ENCODE peak calls at places on chromosomes 5 and 9, in eight cellular contexts. E is aorta; U is AG04450; T is sigmoid colon; G is left ventricle myocardium inferior; B is CD8-positive, alpha-beta memory T cell; F is CD8-positive, alpha-beta T cell; R is MM.1S. V is an unnamed sample.
A peak's percentile ranks its signal among the peaks of the same experiment; 100 is the strongest.

GRCh38 chr5:72541501-72542235 is 34.5 kb upstream of the ZNF366 start:
- DNase-seq in E (no peak), U (no peak), T (no peak), G (no peak), B (no peak), F (no peak), R (no peak), V (no peak)

GRCh38 chr5:109589239-109589638 is 100.5 kb upstream of the MAN2A1 start:
- DNase-seq in E (no peak), U (no peak), T (no peak), G (no peak), B (no peak), F (no peak), R (no peak), V (no peak)

GRCh38 chr9:79660615-79661014 is 88.8 kb downstream of the TLE4 start:
- DNase-seq in E (no peak), U (no peak), T (no peak), G (no peak), B (no peak), F (no peak), R (no peak), V (peak; percentile 70)

GRCh38 chr5:102223542-102224444 is 72.3 kb downstream of the SLCO4C1 start:
- DNase-seq in E (no peak), U (no peak), T (no peak), G (no peak), B (no peak), F (no peak), R (peak; percentile 62), V (no peak)

GRCh38 chr5:90174236-90174635 is 235.3 kb downstream of the CETN3 start:
- DNase-seq in E (no peak), U (no peak), T (no peak), G (no peak), B (no peak), F (no peak), R (no peak), V (no peak)

GRCh38 chr9:18907927-18908625 is 124.9 kb downstream of the SAXO1 start:
- DNase-seq in E (no peak), U (no peak), T (no peak), G (no peak), B (no peak), F (no peak), R (no peak), V (no peak)

GRCh38 chr5:150659360-150660107 is 1.5 kb upstream of the MYOZ3 start:
- DNase-seq in E (peak; percentile 49), U (no peak), T (peak; percentile 46), G (no peak), B (no peak), F (no peak), R (no peak), V (no peak)

GRCh38 chr9:135989722-135990467 is 28.7 kb upstream of the UBAC1 start:
- DNase-seq in E (peak; percentile 66), U (no peak), T (no peak), G (no peak), B (no peak), F (peak; percentile 33), R (no peak), V (no peak)

GRCh38 chr5:4661851-4662250 is 478.3 kb upstream of the ADAMTS16 start:
- DNase-seq in E (no peak), U (no peak), T (no peak), G (no peak), B (no peak), F (no peak), R (no peak), V (no peak)

GRCh38 chr5:145978672-145979071 is 42.3 kb downstream of the SH3RF2 start:
- DNase-seq in E (no peak), U (no peak), T (no peak), G (no peak), B (no peak), F (no peak), R (no peak), V (no peak)

GRCh38 chr9:113913426-113914195 is 37.5 kb downstream of the ZNF618 start:
- DNase-seq in E (peak; percentile 75), U (no peak), T (no peak), G (no peak), B (no peak), F (no peak), R (no peak), V (no peak)

GRCh38 chr9:38259519-38260218 is 132.8 kb upstream of the ALDH1B1 start:
- DNase-seq in E (no peak), U (no peak), T (no peak), G (no peak), B (no peak), F (no peak), R (no peak), V (no peak)

GRCh38 chr9:112337547-112337946 is 4.1 kb upstream of the PTBP3 start:
- DNase-seq in E (no peak), U (no peak), T (no peak), G (no peak), B (no peak), F (no peak), R (no peak), V (no peak)

GRCh38 chr9:135476981-135477380 is 2.6 kb upstream of the PPP1R26 start:
- DNase-seq in E (no peak), U (no peak), T (no peak), G (no peak), B (no peak), F (no peak), R (no peak), V (no peak)

GRCh38 chr9:38057416-38058195 is 11.4 kb downstream of the SHB start:
- DNase-seq in E (no peak), U (no peak), T (no peak), G (peak; percentile 46), B (no peak), F (no peak), R (no peak), V (no peak)

GRCh38 chr9:134759001-134759607 is 117.5 kb downstream of the COL5A1 start:
- DNase-seq in E (no peak), U (no peak), T (no peak), G (no peak), B (no peak), F (no peak), R (no peak), V (no peak)

GRCh38 chr9:18791074-18791473 is 241.9 kb downstream of the SAXO1 start:
- DNase-seq in E (no peak), U (no peak), T (no peak), G (no peak), B (no peak), F (no peak), R (no peak), V (peak; percentile 77)

GRCh38 chr5:96875805-96876291 is 452 bp upstream of the ERAP2 start:
- DNase-seq in E (no peak), U (no peak), T (no peak), G (no peak), B (peak; percentile 25), F (peak; percentile 32), R (peak; percentile 17), V (no peak)

GRCh38 chr9:106885451-106885850 is 22.5 kb downstream of the ZNF462 start:
- DNase-seq in E (no peak), U (peak; percentile 58), T (peak; percentile 58), G (no peak), B (no peak), F (no peak), R (no peak), V (no peak)

DNA sequence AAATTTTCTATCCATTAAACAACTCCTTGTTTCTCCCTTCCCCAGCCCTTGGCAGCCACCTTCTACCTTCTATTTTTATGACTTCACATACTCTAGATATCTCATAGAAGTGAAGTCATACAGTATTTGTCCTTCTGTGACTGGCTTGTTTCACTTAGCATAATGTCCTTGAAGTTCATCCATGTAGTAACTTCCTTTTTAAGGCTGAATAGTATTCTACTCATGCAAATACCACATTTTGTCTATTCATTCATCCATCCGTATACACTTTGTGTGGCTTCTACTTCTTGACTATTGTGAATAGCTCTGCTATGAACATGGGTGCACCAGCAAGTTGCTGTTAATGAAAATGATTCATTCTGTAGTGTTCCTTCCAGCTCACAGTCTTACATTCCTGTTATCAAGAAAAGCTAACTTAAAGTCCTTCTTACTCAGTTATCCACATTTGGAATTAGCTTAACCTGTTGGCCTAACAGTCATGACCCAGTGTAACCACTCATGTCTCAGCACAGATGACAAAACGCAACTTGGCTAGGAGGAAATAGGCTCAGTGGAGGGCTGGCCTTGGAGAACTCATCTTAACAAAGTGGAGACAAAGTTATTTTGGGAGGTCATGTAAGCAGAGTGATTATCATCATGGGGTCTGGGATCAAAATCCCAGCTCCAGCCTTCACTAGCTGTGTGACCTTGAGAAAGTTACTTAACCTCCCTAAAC is 129.7 kb upstream of the MAP3K1 start:
- DNase-seq in E (no peak), U (no peak), T (no peak), G (no peak), B (no peak), F (no peak), R (no peak), V (no peak)
- H3K27ac ChIP-seq in E (no peak overlapping the region), U (no peak overlapping the region), T (no peak overlapping the region), G (no peak overlapping the region), B (no peak overlapping the region), F (no peak overlapping the region), R (peak overlapping the region; percentile 51), V (no peak overlapping the region)

GRCh38 chr9:14310247-14310646 is 3.7 kb downstream of the NFIB start:
- DNase-seq in E (no peak), U (no peak), T (no peak), G (no peak), B (no peak), F (no peak), R (no peak), V (no peak)

GRCh38 chr9:14312721-14313377 is 1.1 kb downstream of the NFIB start:
- DNase-seq in E (no peak), U (no peak), T (peak; percentile 72), G (peak; percentile 25), B (no peak), F (no peak), R (no peak), V (no peak)

GRCh38 chr9:14313378-14313940 is 482 bp downstream of the NFIB start:
- DNase-seq in E (peak; percentile 49), U (no peak), T (no peak), G (no peak), B (no peak), F (no peak), R (no peak), V (no peak)

GRCh38 chr9:14313951-14314423 is at the start of gene NFIB:
- DNase-seq in E (peak; percentile 65), U (no peak), T (peak; percentile 81), G (peak; percentile 58), B (no peak), F (no peak), R (peak; percentile 15), V (peak; percentile 45)

GRCh38 chr9:14311940-14312572 is 1.9 kb downstream of the NFIB start:
- DNase-seq in E (no peak), U (no peak), T (no peak), G (no peak), B (no peak), F (no peak), R (no peak), V (no peak)
- H3K4me3 ChIP-seq in E (peak overlapping the region; percentile 96), U (peak overlapping the region; percentile 64), T (peak overlapping the region; percentile 62), G (peak overlapping the region; percentile 80), B (no peak overlapping the region), F (no peak overlapping the region), R (no peak overlapping the region), V (no peak overlapping the region)

GRCh38 chr5:74605759-74606158 is 34.8 kb downstream of the ENC1 start:
- DNase-seq in E (no peak), U (no peak), T (no peak), G (no peak), B (no peak), F (no peak), R (no peak), V (no peak)
- H3K27ac ChIP-seq in E (no peak overlapping the region), U (no peak overlapping the region), T (no peak overlapping the region), G (no peak overlapping the region), B (no peak overlapping the region), F (no peak overlapping the region), R (no peak overlapping the region), V (no peak overlapping the region)

GRCh38 chr5:160311491-160312138 is 749 bp downstream of the CCNJL start:
- DNase-seq in E (peak; percentile 48), U (no peak), T (no peak), G (peak; percentile 52), B (no peak), F (no peak), R (no peak), V (peak; percentile 36)
- H3K4me3 ChIP-seq in E (peak overlapping the region; percentile 7), U (peak overlapping the region; percentile 84), T (peak overlapping the region; percentile 59), G (peak overlapping the region; percentile 85), B (no peak overlapping the region), F (no peak overlapping the region), R (no peak overlapping the region), V (peak overlapping the region; percentile 58)

V was measured in WERI-Rb-1.